ENCODE peak calls at places on chromosomes 11 and 22, in ten cellular contexts. One of them, this sample, is unnamed.

GRCh38 chr22:23204541-23205157 is 24.3 kb downstream of the BCR start:
- DNase-seq in stomach: peak
- DNase-seq in thoracic aorta: no peak
- DNase-seq in fibroblast of the aortic adventitia: peak
- DNase-seq in pancreas: peak
- DNase-seq in fibroblast of pulmonary artery: no peak
- DNase-seq in sigmoid colon: peak
- DNase-seq in heart left ventricle: peak
- DNase-seq in A549: no peak
- DNase-seq in foreskin fibroblast: no peak
- DNase-seq in this sample: no peak

GRCh38 chr11:71218789-71219499 is 33.4 kb downstream of the SHANK2 start:
- DNase-seq in stomach: no peak
- DNase-seq in thoracic aorta: no peak
- DNase-seq in fibroblast of the aortic adventitia: no peak
- DNase-seq in pancreas: no peak
- DNase-seq in fibroblast of pulmonary artery: no peak
- DNase-seq in sigmoid colon: peak
- DNase-seq in heart left ventricle: no peak
- DNase-seq in A549: no peak
- DNase-seq in foreskin fibroblast: no peak
- DNase-seq in this sample: no peak

GRCh38 chr11:102603091-102603490 is 22.0 kb downstream of the MMP20 start:
- DNase-seq in stomach: no peak
- DNase-seq in thoracic aorta: no peak
- DNase-seq in fibroblast of the aortic adventitia: peak
- DNase-seq in pancreas: no peak
- DNase-seq in fibroblast of pulmonary artery: peak
- DNase-seq in sigmoid colon: no peak
- DNase-seq in heart left ventricle: no peak
- DNase-seq in A549: no peak
- DNase-seq in foreskin fibroblast: peak
- DNase-seq in this sample: peak

GRCh38 chr11:69918938-69919650 is 99.9 kb upstream of the FGF3 start:
- DNase-seq in stomach: peak
- DNase-seq in thoracic aorta: peak
- DNase-seq in fibroblast of the aortic adventitia: peak
- DNase-seq in pancreas: peak
- DNase-seq in fibroblast of pulmonary artery: peak
- DNase-seq in sigmoid colon: peak
- DNase-seq in heart left ventricle: peak
- DNase-seq in A549: peak
- DNase-seq in foreskin fibroblast: peak
- DNase-seq in this sample: peak

GRCh38 chr11:38824573-38824972 is 2226.5 kb upstream of the RAG2 start:
- DNase-seq in stomach: no peak
- DNase-seq in thoracic aorta: no peak
- DNase-seq in fibroblast of the aortic adventitia: no peak
- DNase-seq in pancreas: no peak
- DNase-seq in fibroblast of pulmonary artery: peak
- DNase-seq in sigmoid colon: no peak
- DNase-seq in heart left ventricle: no peak
- DNase-seq in A549: peak
- DNase-seq in foreskin fibroblast: no peak
- DNase-seq in this sample: no peak

GRCh38 chr11:841981-842369 is 354 bp downstream of the POLR2L start:
- DNase-seq in stomach: no peak
- DNase-seq in thoracic aorta: no peak
- DNase-seq in fibroblast of the aortic adventitia: no peak
- DNase-seq in pancreas: no peak
- DNase-seq in fibroblast of pulmonary artery: no peak
- DNase-seq in sigmoid colon: no peak
- DNase-seq in heart left ventricle: no peak
- DNase-seq in A549: no peak
- DNase-seq in foreskin fibroblast: no peak
- DNase-seq in this sample: no peak

GRCh38 chr11:118621071-118621815 is 13.8 kb downstream of the PHLDB1 start:
- DNase-seq in stomach: peak
- DNase-seq in thoracic aorta: peak
- DNase-seq in fibroblast of the aortic adventitia: peak
- DNase-seq in pancreas: peak
- DNase-seq in fibroblast of pulmonary artery: peak
- DNase-seq in sigmoid colon: peak
- DNase-seq in heart left ventricle: peak
- DNase-seq in A549: no peak
- DNase-seq in foreskin fibroblast: peak
- DNase-seq in this sample: peak

GRCh38 chr11:69594481-69594880 is 46.5 kb upstream of the CCND1 start:
- DNase-seq in stomach: no peak
- DNase-seq in thoracic aorta: no peak
- DNase-seq in fibroblast of the aortic adventitia: no peak
- DNase-seq in pancreas: no peak
- DNase-seq in fibroblast of pulmonary artery: no peak
- DNase-seq in sigmoid colon: no peak
- DNase-seq in heart left ventricle: no peak
- DNase-seq in A549: no peak
- DNase-seq in foreskin fibroblast: no peak
- DNase-seq in this sample: no peak

GRCh38 chr11:119461250-119461963 is 38.4 kb upstream of the THY1 start:
- DNase-seq in stomach: no peak
- DNase-seq in thoracic aorta: no peak
- DNase-seq in fibroblast of the aortic adventitia: peak
- DNase-seq in pancreas: no peak
- DNase-seq in fibroblast of pulmonary artery: no peak
- DNase-seq in sigmoid colon: no peak
- DNase-seq in heart left ventricle: no peak
- DNase-seq in A549: no peak
- DNase-seq in foreskin fibroblast: peak
- DNase-seq in this sample: no peak

GRCh38 chr11:62573006-62573591 is 592 bp downstream of the EEF1G start:
- DNase-seq in stomach: no peak
- DNase-seq in thoracic aorta: no peak
- DNase-seq in fibroblast of the aortic adventitia: peak
- DNase-seq in pancreas: no peak
- DNase-seq in fibroblast of pulmonary artery: peak
- DNase-seq in sigmoid colon: peak
- DNase-seq in heart left ventricle: no peak
- DNase-seq in A549: no peak
- DNase-seq in foreskin fibroblast: peak
- DNase-seq in this sample: peak

GRCh38 chr11:2095198-2095520 is 44.0 kb downstream of the IGF2 start:
- DNase-seq in stomach: no peak
- DNase-seq in thoracic aorta: no peak
- DNase-seq in fibroblast of the aortic adventitia: no peak
- DNase-seq in pancreas: no peak
- DNase-seq in fibroblast of pulmonary artery: no peak
- DNase-seq in sigmoid colon: peak
- DNase-seq in heart left ventricle: no peak
- DNase-seq in A549: no peak
- DNase-seq in foreskin fibroblast: no peak
- DNase-seq in this sample: no peak

GRCh38 chr11:5210376-5210885 is 9.9 kb upstream of the OR51V1 start:
- DNase-seq in stomach: no peak
- DNase-seq in thoracic aorta: no peak
- DNase-seq in fibroblast of the aortic adventitia: no peak
- DNase-seq in pancreas: no peak
- DNase-seq in fibroblast of pulmonary artery: no peak
- DNase-seq in sigmoid colon: no peak
- DNase-seq in heart left ventricle: no peak
- DNase-seq in A549: no peak
- DNase-seq in foreskin fibroblast: no peak
- DNase-seq in this sample: no peak

GRCh38 chr11:60625262-60625661 is 74.2 kb upstream of the MS4A8 start:
- DNase-seq in stomach: peak
- DNase-seq in thoracic aorta: no peak
- DNase-seq in fibroblast of the aortic adventitia: peak
- DNase-seq in pancreas: no peak
- DNase-seq in fibroblast of pulmonary artery: peak
- DNase-seq in sigmoid colon: no peak
- DNase-seq in heart left ventricle: no peak
- DNase-seq in A549: peak
- DNase-seq in foreskin fibroblast: peak
- DNase-seq in this sample: peak

GRCh38 chr11:535519-536454 is at the start of gene HRAS:
- DNase-seq in stomach: peak
- DNase-seq in thoracic aorta: peak
- DNase-seq in fibroblast of the aortic adventitia: peak
- DNase-seq in pancreas: peak
- DNase-seq in fibroblast of pulmonary artery: peak
- DNase-seq in sigmoid colon: peak
- DNase-seq in heart left ventricle: peak
- DNase-seq in A549: peak
- DNase-seq in foreskin fibroblast: peak
- DNase-seq in this sample: peak

GRCh38 chr11:91776660-91777059 is 448.0 kb upstream of the FAT3 start:
- DNase-seq in stomach: peak
- DNase-seq in thoracic aorta: no peak
- DNase-seq in fibroblast of the aortic adventitia: no peak
- DNase-seq in pancreas: peak
- DNase-seq in fibroblast of pulmonary artery: no peak
- DNase-seq in sigmoid colon: no peak
- DNase-seq in heart left ventricle: peak
- DNase-seq in A549: no peak
- DNase-seq in foreskin fibroblast: no peak
- DNase-seq in this sample: no peak

GRCh38 chr22:25555506-25556060 is 8.9 kb upstream of the GRK3 start:
- DNase-seq in stomach: no peak
- DNase-seq in thoracic aorta: no peak
- DNase-seq in fibroblast of the aortic adventitia: no peak
- DNase-seq in pancreas: no peak
- DNase-seq in fibroblast of pulmonary artery: no peak
- DNase-seq in sigmoid colon: no peak
- DNase-seq in heart left ventricle: no peak
- DNase-seq in A549: no peak
- DNase-seq in foreskin fibroblast: no peak
- DNase-seq in this sample: no peak

GRCh38 chr22:45833613-45834012 is 143.3 kb downstream of the WNT7B start:
- DNase-seq in stomach: no peak
- DNase-seq in thoracic aorta: no peak
- DNase-seq in fibroblast of the aortic adventitia: no peak
- DNase-seq in pancreas: no peak
- DNase-seq in fibroblast of pulmonary artery: no peak
- DNase-seq in sigmoid colon: no peak
- DNase-seq in heart left ventricle: no peak
- DNase-seq in A549: no peak
- DNase-seq in foreskin fibroblast: no peak
- DNase-seq in this sample: no peak
- H3K4me3 ChIP-seq in stomach: no peak
- H3K4me3 ChIP-seq in thoracic aorta: no peak
- H3K4me3 ChIP-seq in fibroblast of the aortic adventitia: no peak
- H3K4me3 ChIP-seq in pancreas: no peak
- H3K4me3 ChIP-seq in fibroblast of pulmonary artery: no peak
- H3K4me3 ChIP-seq in sigmoid colon: no peak
- H3K4me3 ChIP-seq in heart left ventricle: no peak
- H3K4me3 ChIP-seq in A549: no peak
- H3K4me3 ChIP-seq in foreskin fibroblast: no peak
- H3K4me3 ChIP-seq in this sample: no peak

DNA sequence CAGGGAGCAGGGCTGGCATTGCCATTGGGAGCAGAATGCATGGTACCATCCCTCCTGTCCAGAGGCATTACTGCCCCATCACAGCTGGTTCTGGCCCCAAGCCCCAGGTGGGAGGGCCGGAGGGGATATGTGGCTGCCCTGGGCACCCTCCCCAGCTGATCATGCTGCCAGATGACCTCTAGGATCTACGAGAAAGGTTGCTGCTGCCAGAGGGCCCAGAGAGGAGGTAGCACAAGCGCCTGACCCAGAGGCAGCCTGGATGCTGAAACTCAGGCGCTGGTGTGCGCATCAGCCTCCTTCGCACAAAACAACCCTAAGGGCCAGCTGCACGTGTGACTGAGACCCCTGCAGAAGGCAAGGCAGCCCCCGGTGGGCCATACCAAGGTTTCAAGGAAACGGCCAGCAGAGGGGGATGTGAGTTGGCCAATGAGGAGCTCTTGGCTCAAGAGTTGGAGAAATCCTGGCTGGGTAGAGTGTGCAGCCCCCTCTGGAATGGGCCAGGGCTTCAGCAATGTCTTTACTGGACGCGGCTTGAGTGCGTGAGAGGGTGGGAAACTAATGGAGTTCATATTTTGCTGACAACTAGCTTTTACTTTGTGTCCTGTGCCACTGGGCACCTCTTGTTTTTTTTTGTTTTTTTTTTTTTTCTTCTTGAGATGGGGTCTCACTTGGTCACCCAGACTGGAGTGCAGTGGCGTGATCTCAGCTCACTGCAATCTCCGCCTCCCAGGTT is 88.3 kb upstream of the PARVA start:
- DNase-seq in stomach: no peak
- DNase-seq in thoracic aorta: no peak
- DNase-seq in fibroblast of the aortic adventitia: no peak
- DNase-seq in pancreas: no peak
- DNase-seq in fibroblast of pulmonary artery: no peak
- DNase-seq in sigmoid colon: no peak
- DNase-seq in heart left ventricle: no peak
- DNase-seq in A549: no peak
- DNase-seq in foreskin fibroblast: no peak
- DNase-seq in this sample: no peak
- TF ChIP-seq CTCF in stomach: no peak
- TF ChIP-seq CTCF in thoracic aorta: no peak
- TF ChIP-seq CTCF in fibroblast of the aortic adventitia: no peak
- TF ChIP-seq CTCF in pancreas: no peak
- TF ChIP-seq CTCF in fibroblast of pulmonary artery: no peak
- TF ChIP-seq CTCF in sigmoid colon: no peak
- TF ChIP-seq CTCF in heart left ventricle: no peak
- TF ChIP-seq CTCF in A549: peak
- TF ChIP-seq CTCF in foreskin fibroblast: no peak
- TF ChIP-seq CTCF in this sample: peak

GRCh38 chr11:113730887-113731726 is 25.0 kb upstream of the TMPRSS5 start:
- DNase-seq in stomach: peak
- DNase-seq in thoracic aorta: no peak
- DNase-seq in fibroblast of the aortic adventitia: peak
- DNase-seq in pancreas: no peak
- DNase-seq in fibroblast of pulmonary artery: peak
- DNase-seq in sigmoid colon: no peak
- DNase-seq in heart left ventricle: peak
- DNase-seq in A549: peak
- DNase-seq in foreskin fibroblast: peak
- DNase-seq in this sample: peak
- H3K4me3 ChIP-seq in stomach: no peak
- H3K4me3 ChIP-seq in thoracic aorta: no peak
- H3K4me3 ChIP-seq in fibroblast of the aortic adventitia: no peak
- H3K4me3 ChIP-seq in pancreas: no peak
- H3K4me3 ChIP-seq in fibroblast of pulmonary artery: no peak
- H3K4me3 ChIP-seq in sigmoid colon: no peak
- H3K4me3 ChIP-seq in heart left ventricle: no peak
- H3K4me3 ChIP-seq in A549: no peak
- H3K4me3 ChIP-seq in foreskin fibroblast: no peak
- H3K4me3 ChIP-seq in this sample: no peak

GRCh38 chr22:35766654-35767580 is 49.2 kb downstream of the APOL5 start:
- DNase-seq in stomach: no peak
- DNase-seq in thoracic aorta: no peak
- DNase-seq in fibroblast of the aortic adventitia: peak
- DNase-seq in pancreas: no peak
- DNase-seq in fibroblast of pulmonary artery: peak
- DNase-seq in sigmoid colon: no peak
- DNase-seq in heart left ventricle: no peak
- DNase-seq in A549: no peak
- DNase-seq in foreskin fibroblast: no peak
- DNase-seq in this sample: peak

GRCh38 chr22:35775339-35775738 is 57.7 kb downstream of the APOL5 start:
- DNase-seq in stomach: no peak
- DNase-seq in thoracic aorta: no peak
- DNase-seq in fibroblast of the aortic adventitia: no peak
- DNase-seq in pancreas: no peak
- DNase-seq in fibroblast of pulmonary artery: no peak
- DNase-seq in sigmoid colon: no peak
- DNase-seq in heart left ventricle: no peak
- DNase-seq in A549: no peak
- DNase-seq in foreskin fibroblast: no peak
- DNase-seq in this sample: no peak

GRCh38 chr22:35769974-35770373 is 52.3 kb downstream of the APOL5 start:
- DNase-seq in stomach: no peak
- DNase-seq in thoracic aorta: no peak
- DNase-seq in fibroblast of the aortic adventitia: no peak
- DNase-seq in pancreas: no peak
- DNase-seq in fibroblast of pulmonary artery: no peak
- DNase-seq in sigmoid colon: no peak
- DNase-seq in heart left ventricle: no peak
- DNase-seq in A549: no peak
- DNase-seq in foreskin fibroblast: no peak
- DNase-seq in this sample: no peak
- TF ChIP-seq CTCF in stomach: no peak
- TF ChIP-seq CTCF in thoracic aorta: no peak
- TF ChIP-seq CTCF in fibroblast of the aortic adventitia: no peak
- TF ChIP-seq CTCF in pancreas: no peak
- TF ChIP-seq CTCF in fibroblast of pulmonary artery: no peak
- TF ChIP-seq CTCF in sigmoid colon: no peak
- TF ChIP-seq CTCF in heart left ventricle: no peak
- TF ChIP-seq CTCF in A549: no peak
- TF ChIP-seq CTCF in foreskin fibroblast: no peak
- TF ChIP-seq CTCF in this sample: no peak